ENCODE peak calls at places on chromosomes 1 and 21, in ten cellular contexts. C, N, F, H, K, U, P, L, E and Q are unnamed samples.
A peak's percentile ranks its signal among the peaks of the same experiment; 100 is the strongest.

GRCh38 chr1:70906790-70907189 is 140.8 kb downstream of the PTGER3 start:
- DNase-seq in C (no peak), N (no peak), F (no peak), H (no peak), K (no peak), U (no peak), P (no peak), L (no peak), E (no peak), Q (no peak)

GRCh38 chr1:37741130-37741529 is 23.8 kb downstream of the EPHA10 start:
- DNase-seq in C (peak; percentile 51), N (no peak), F (no peak), H (no peak), K (peak; percentile 95), U (no peak), P (no peak), L (no peak), E (no peak), Q (no peak)

GRCh38 chr1:206685749-206686485 is 1.2 kb downstream of the MAPKAPK2 start:
- DNase-seq in C (peak; percentile 77), N (peak; percentile 56), F (peak; percentile 74), H (peak; percentile 78), K (peak; percentile 88), U (peak; percentile 50), P (no peak), L (peak; percentile 44), E (peak; percentile 61), Q (peak; percentile 41)

GRCh38 chr1:228376651-228377631 is 29.7 kb downstream of the TRIM11 start:
- DNase-seq in C (no peak), N (no peak), F (no peak), H (no peak), K (no peak), U (no peak), P (no peak), L (no peak), E (peak; percentile 12), Q (no peak)

GRCh38 chr1:19365711-19366110 is 53.6 kb downstream of the SLC66A1 start:
- DNase-seq in C (no peak), N (no peak), F (no peak), H (no peak), K (no peak), U (no peak), P (no peak), L (no peak), E (no peak), Q (no peak)

GRCh38 chr1:156963621-156964020 is 43.2 kb downstream of the LRRC71 start:
- DNase-seq in C (no peak), N (peak; percentile 40), F (no peak), H (peak; percentile 45), K (no peak), U (no peak), P (no peak), L (no peak), E (peak; percentile 22), Q (no peak)

GRCh38 chr1:167808104-167808503 is 86.3 kb downstream of the MPZL1 start:
- DNase-seq in C (no peak), N (no peak), F (no peak), H (no peak), K (peak; percentile 58), U (no peak), P (no peak), L (no peak), E (no peak), Q (no peak)

GRCh38 chr1:2391034-2391384 is 345 bp downstream of the MORN1 start:
- DNase-seq in C (peak; percentile 54), N (peak; percentile 41), F (peak; percentile 62), H (peak; percentile 39), K (peak; percentile 44), U (no peak), P (no peak), L (peak; percentile 47), E (no peak), Q (no peak)

GRCh38 chr1:51518033-51518729 is 885 bp downstream of the EPS15 start:
- DNase-seq in C (peak; percentile 80), N (peak; percentile 85), F (peak; percentile 74), H (peak; percentile 36), K (peak; percentile 49), U (no peak), P (no peak), L (peak; percentile 32), E (peak; percentile 33), Q (peak; percentile 11)

GRCh38 chr1:93733340-93733739 is 51.7 kb upstream of the BCAR3 start:
- DNase-seq in C (no peak), N (no peak), F (no peak), H (no peak), K (no peak), U (no peak), P (no peak), L (no peak), E (no peak), Q (no peak)

GRCh38 chr1:62228883-62229187 is 34.2 kb downstream of the L1TD1 start:
- DNase-seq in C (no peak), N (no peak), F (no peak), H (no peak), K (no peak), U (no peak), P (no peak), L (no peak), E (no peak), Q (no peak)

GRCh38 chr1:212610575-212610967 is 2.0 kb downstream of the ATF3 start:
- DNase-seq in C (no peak), N (no peak), F (no peak), H (no peak), K (no peak), U (no peak), P (no peak), L (no peak), E (no peak), Q (no peak)

GRCh38 chr21:37684577-37684976 is 231.7 kb downstream of the KCNJ6 start:
- DNase-seq in C (no peak), N (no peak), F (no peak), H (no peak), K (no peak), U (no peak), P (no peak), L (no peak), E (no peak), Q (no peak)

GRCh38 chr1:107444302-107444701 is 303.5 kb downstream of the NTNG1 start:
- DNase-seq in C (no peak), N (no peak), F (no peak), H (no peak), K (no peak), U (no peak), P (no peak), L (no peak), E (no peak), Q (no peak)

GRCh38 chr1:147648933-147649332 is 21.4 kb downstream of the ACP6 start:
- DNase-seq in C (no peak), N (no peak), F (no peak), H (no peak), K (no peak), U (no peak), P (no peak), L (no peak), E (no peak), Q (no peak)

GRCh38 chr1:147651466-147651865 is 18.9 kb downstream of the ACP6 start:
- DNase-seq in C (no peak), N (no peak), F (no peak), H (no peak), K (no peak), U (no peak), P (no peak), L (no peak), E (no peak), Q (no peak)

GRCh38 chr1:147643974-147644373 is 26.4 kb downstream of the ACP6 start:
- DNase-seq in C (no peak), N (no peak), F (no peak), H (no peak), K (no peak), U (no peak), P (no peak), L (no peak), E (no peak), Q (no peak)

GRCh38 chr1:147647796-147648633 is 22.3 kb downstream of the ACP6 start:
- DNase-seq in C (no peak), N (no peak), F (no peak), H (no peak), K (no peak), U (no peak), P (no peak), L (no peak), E (no peak), Q (no peak)
- TF ChIP-seq CTCF in C (no peak), N (no peak), F (no peak), H (no peak), K (no peak), U (no peak), P (no peak), L (no peak), E (no peak), Q (no peak)

GRCh38 chr1:161749509-161750407 is at the start of gene DUSP12:
- DNase-seq in C (peak; percentile 97), N (peak; percentile 94), F (peak; percentile 83), H (peak; percentile 96), K (peak; percentile 96), U (peak; percentile 86), P (no peak), L (peak; percentile 95), E (peak; percentile 95), Q (peak; percentile 78)
- TF ChIP-seq CTCF in C (peak; percentile 25), N (no peak), F (peak; percentile 37), H (peak; percentile 29), K (peak; percentile 13), U (peak; percentile 42), P (peak; percentile 54), L (no peak), E (no peak), Q (no peak)

DNA sequence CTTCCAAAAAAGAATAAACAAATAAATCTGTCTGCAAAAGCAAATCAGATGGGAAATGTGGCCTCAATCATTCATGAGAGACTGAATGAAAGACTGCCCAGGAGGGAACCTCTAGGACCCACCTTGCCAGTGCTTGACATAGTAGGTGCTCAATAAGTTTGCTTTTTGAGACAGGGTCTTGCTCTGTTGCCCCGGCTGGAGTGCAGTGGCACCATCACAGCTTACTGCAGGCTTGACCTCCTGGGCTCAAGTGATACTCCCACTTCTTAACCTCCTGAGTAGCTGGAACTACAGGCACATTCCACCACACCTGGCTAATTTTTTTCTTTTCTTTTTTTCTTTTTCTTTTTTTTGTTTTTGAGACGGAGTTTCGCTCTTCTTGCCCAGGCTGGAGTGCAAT is 40.3 kb upstream of the CCSAP start:
- DNase-seq in C (no peak), N (no peak), F (no peak), H (no peak), K (no peak), U (no peak), P (no peak), L (no peak), E (no peak), Q (no peak)
- TF ChIP-seq CTCF in C (no peak), N (no peak), F (no peak), H (no peak), K (no peak), U (no peak), P (no peak), L (no peak), E (no peak), Q (no peak)

DNA sequence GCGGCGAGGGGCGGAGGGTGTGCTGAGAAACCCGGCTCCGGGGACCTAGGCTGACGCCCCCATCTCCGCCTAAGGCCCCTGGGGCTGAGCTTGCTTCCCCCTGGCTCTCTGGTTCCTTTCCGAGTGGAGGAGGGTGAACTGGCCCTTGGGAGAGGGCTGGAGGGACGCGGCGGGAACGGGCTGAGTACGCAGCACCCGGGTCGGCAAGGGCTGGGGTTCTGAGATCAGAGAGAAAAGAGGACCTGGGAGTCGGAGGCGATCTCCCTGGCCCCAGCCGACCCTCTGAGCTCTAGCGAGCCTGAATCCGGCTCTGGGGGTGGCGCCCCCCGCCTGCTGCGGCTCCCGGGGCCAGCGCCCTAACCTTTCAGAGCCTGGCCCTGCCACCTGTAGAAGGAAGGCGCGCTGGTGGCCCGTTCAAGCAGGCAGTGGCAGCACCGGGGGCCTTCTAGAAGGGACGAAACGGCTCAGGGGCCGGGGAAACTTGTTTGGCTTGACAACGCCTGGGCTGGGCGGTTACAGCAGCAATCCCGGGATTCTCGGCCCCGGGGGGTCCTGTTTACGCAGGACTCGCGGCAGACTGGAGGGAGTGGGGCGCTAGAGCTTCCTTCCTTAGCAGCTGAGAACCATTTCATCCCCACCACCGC is 270.9 kb downstream of the FOXD2 start:
- DNase-seq in C (peak; percentile 60), N (peak; percentile 51), F (no peak), H (no peak), K (no peak), U (no peak), P (no peak), L (peak; percentile 76), E (no peak), Q (peak; percentile 49)
- TF ChIP-seq CTCF in C (no peak), N (no peak), F (no peak), H (no peak), K (no peak), U (no peak), P (no peak), L (no peak), E (no peak), Q (no peak)